ENCODE peak calls at places on chromosomes 1 and 21, in eight cellular contexts. A, F, N, K, R, B, D and S are unnamed samples.

GRCh38 chr1:212186427-212187207 is 98.6 kb upstream of the PPP2R5A start:
- DNase-seq in D (peak; percentile 73), R (no peak), A (no peak), K (no peak), F (no peak), B (no peak), N (no peak), S (no peak)

GRCh38 chr1:35120458-35121133 is 41.4 kb downstream of the ZMYM1 start:
- DNase-seq in R (no peak), F (peak; percentile 9), A (no peak), N (no peak), K (no peak), B (no peak), D (peak; percentile 56), S (no peak)

GRCh38 chr1:201009967-201010645 is 13.4 kb downstream of the KIF21B start:
- DNase-seq in R (no peak), K (no peak), F (no peak), A (no peak), B (peak; percentile 62), N (no peak), D (no peak), S (peak; percentile 57)

GRCh38 chr1:151820940-151821339 is 10.7 kb downstream of the RORC start:
- DNase-seq in F (no peak), A (no peak), N (peak; percentile 82), R (no peak), B (no peak), K (no peak), D (no peak), S (no peak)

GRCh38 chr1:55375617-55376258 is 160.6 kb upstream of the USP24 start:
- DNase-seq in D (peak; percentile 30), A (peak; percentile 60), B (peak; percentile 64), N (no peak), K (no peak), F (peak; percentile 70), R (no peak), S (peak; percentile 22)

GRCh38 chr1:17081439-17081838 is 27.6 kb upstream of the SDHB start:
- DNase-seq in N (no peak), F (no peak), B (no peak), R (no peak), A (no peak), D (no peak), K (no peak), S (no peak)

GRCh38 chr1:54302549-54302948 is 102.6 kb downstream of the MRPL37 start:
- DNase-seq in F (no peak), R (no peak), D (no peak), K (no peak), N (no peak), B (no peak), A (no peak), S (no peak)

GRCh38 chr1:167216809-167217208 is 3.9 kb upstream of the POU2F1 start:
- DNase-seq in R (no peak), A (no peak), B (no peak), F (no peak), D (no peak), N (no peak), K (no peak), S (no peak)

GRCh38 chr1:213244664-213245091 is 193.6 kb downstream of the RPS6KC1 start:
- DNase-seq in B (no peak), D (peak; percentile 21), F (peak; percentile 68), R (no peak), K (no peak), N (peak; percentile 45), A (peak; percentile 21), S (no peak)

GRCh38 chr1:67372136-67372535 is 58.1 kb downstream of the SERBP1 start:
- DNase-seq in B (no peak), A (no peak), N (no peak), K (no peak), D (no peak), F (peak; percentile 58), R (no peak), S (no peak)

GRCh38 chr21:42352433-42353095 is 1.8 kb upstream of the TFF2 start:
- DNase-seq in B (no peak), N (no peak), R (no peak), K (no peak), A (no peak), D (no peak), F (no peak), S (no peak)

GRCh38 chr1:26991310-26992116 is 2.0 kb upstream of the TRNP1 start:
- DNase-seq in R (no peak), D (no peak), F (peak; percentile 96), A (peak; percentile 74), N (no peak), K (no peak), B (no peak), S (no peak)

GRCh38 chr1:214378492-214378891 is 97.5 kb downstream of the SMYD2 start:
- DNase-seq in B (no peak), K (no peak), A (no peak), R (no peak), F (no peak), N (no peak), D (no peak), S (no peak)

GRCh38 chr1:94803517-94804441 is 16.4 kb upstream of the SLC44A3 start:
- DNase-seq in A (peak; percentile 91), F (peak; percentile 29), K (no peak), B (peak; percentile 48), N (no peak), D (no peak), R (no peak), S (peak; percentile 77)

GRCh38 chr1:204621391-204621790 is 64.1 kb downstream of the LRRN2 start:
- DNase-seq in N (no peak), A (no peak), K (no peak), F (no peak), D (no peak), B (no peak), R (no peak), S (no peak)

GRCh38 chr1:28928306-28928987 is 14.1 kb downstream of the EPB41 start:
- DNase-seq in K (no peak), R (no peak), B (no peak), N (no peak), A (no peak), D (no peak), F (no peak), S (no peak)

GRCh38 chr1:16267690-16268180 is 30.8 kb upstream of the CPLANE2 start:
- DNase-seq in A (no peak), D (no peak), F (no peak), R (no peak), B (no peak), N (no peak), K (no peak), S (no peak)

GRCh38 chr1:91650764-91651163 is 150.1 kb downstream of the CDC7 start:
- DNase-seq in F (peak; percentile 100), A (no peak), B (no peak), R (no peak), K (no peak), D (no peak), N (no peak), S (no peak)

GRCh38 chr1:225933072-225933471 is 7.9 kb downstream of the LEFTY2 start:
- DNase-seq in N (no peak), B (no peak), A (no peak), R (no peak), K (no peak), D (no peak), F (peak; percentile 72), S (no peak)

GRCh38 chr1:26336477-26337205 is 17.3 kb downstream of the CRYBG2 start:
- DNase-seq in D (peak; percentile 82), F (no peak), B (no peak), A (no peak), N (peak; percentile 92), R (no peak), K (peak; percentile 83), S (no peak)

GRCh38 chr21:46459356-46460112 is 843 bp downstream of the DIP2A start:
- DNase-seq in A (no peak), D (no peak), K (no peak), N (no peak), B (no peak), R (no peak), F (peak; percentile 44), S (no peak)

GRCh38 chr1:6014130-6014999 is 22.1 kb upstream of the NPHP4 start:
- DNase-seq in K (no peak), R (no peak), A (no peak), N (no peak), F (no peak), B (no peak), D (no peak), S (no peak)

GRCh38 chr1:169793730-169794129 is 977 bp downstream of the METTL18 start:
- DNase-seq in B (no peak), A (no peak), F (no peak), R (no peak), N (no peak), K (no peak), D (no peak), S (no peak)

GRCh38 chr1:31586376-31587327 is 10.3 kb downstream of the TINAGL1 start:
- DNase-seq in D (no peak), F (no peak), A (no peak), N (no peak), B (no peak), K (no peak), R (no peak), S (no peak)

GRCh38 chr1:111161843-111162242 is 21.8 kb downstream of the CEPT1 start:
- DNase-seq in K (no peak), B (no peak), A (no peak), D (no peak), N (no peak), F (no peak), R (no peak), S (no peak)

GRCh38 chr1:37480581-37481288 is 6.4 kb downstream of the ZC3H12A start:
- DNase-seq in K (no peak), N (no peak), R (no peak), F (no peak), B (no peak), D (no peak), A (no peak), S (no peak)

GRCh38 chr1:6694126-6694713 is 7.4 kb downstream of the DNAJC11 start:
- DNase-seq in B (no peak), R (no peak), A (no peak), K (no peak), D (no peak), N (no peak), F (no peak), S (no peak)

GRCh38 chr1:18109058-18109755 is 1.6 kb downstream of the IGSF21 start:
- DNase-seq in K (no peak), D (no peak), F (no peak), N (peak; percentile 61), B (no peak), R (no peak), A (no peak), S (no peak)

GRCh38 chr1:17723684-17724083 is 31.4 kb upstream of the ACTL8 start:
- DNase-seq in F (no peak), N (no peak), D (no peak), A (no peak), K (no peak), B (no peak), R (no peak), S (no peak)

GRCh38 chr1:163307479-163308171 is 14.1 kb upstream of the NUF2 start:
- DNase-seq in B (no peak), K (no peak), N (no peak), D (no peak), R (no peak), A (no peak), F (peak; percentile 88), S (no peak)

GRCh38 chr1:107529511-107530149 is 388.8 kb downstream of the NTNG1 start:
- DNase-seq in F (peak; percentile 50), A (peak; percentile 16), R (no peak), N (peak; percentile 66), D (peak; percentile 30), B (peak; percentile 6), K (no peak), S (peak; percentile 5)

GRCh38 chr1:153633161-153633746 is 612 bp upstream of the CHTOP start:
- DNase-seq in R (no peak), D (no peak), B (no peak), K (no peak), N (no peak), A (no peak), F (no peak), S (no peak)

GRCh38 chr1:102191723-102192122 is 195.0 kb upstream of the OLFM3 start:
- DNase-seq in R (no peak), F (peak; percentile 10), B (no peak), D (no peak), A (peak; percentile 14), N (peak; percentile 63), K (no peak), S (no peak)

GRCh38 chr1:41773144-41773571 is 145.6 kb downstream of the HIVEP3 start:
- DNase-seq in B (no peak), R (no peak), A (no peak), N (no peak), K (no peak), D (no peak), F (peak; percentile 91), S (no peak)